ENCODE peak calls at places on chromosomes 13 and 19, in seven cellular contexts. C is amygdala; M is CD4-positive, alpha-beta T cell; X is NCI-H2029; L is bronchial epithelial cell; Q is stimulated activated CD4-positive, alpha-beta T cell treated with anti-CD3 and anti-CD28 coated beads, Interleukin-1b, Interleukin-23, amount 100 ng/mL, for 1 hour; H is mucosa of descending colon. K is an unnamed sample.

GRCh38 chr19:28705008-28705407 is 507.9 kb downstream of the UQCRFS1 start:
- DNase-seq in C (no peak), M (no peak), X (no peak), L (peak), Q (no peak), H (no peak), K (no peak)

GRCh38 chr13:111602874-111603273 is 282.4 kb downstream of the TEX29 start:
- DNase-seq in C (no peak), M (no peak), X (no peak), L (no peak), Q (no peak), H (no peak), K (no peak)

GRCh38 chr19:9705836-9706235 is 30.9 kb upstream of the ZNF562 start:
- DNase-seq in C (no peak), M (no peak), X (no peak), L (no peak), Q (no peak), H (no peak), K (no peak)

GRCh38 chr13:50800091-50800739 is 43.3 kb downstream of the DLEU7 start:
- DNase-seq in C (no peak), M (no peak), X (no peak), L (no peak), Q (no peak), H (no peak), K (no peak)

GRCh38 chr13:78020861-78021260 is 102.2 kb upstream of the EDNRB start:
- DNase-seq in C (no peak), M (no peak), X (no peak), L (no peak), Q (no peak), H (no peak), K (no peak)

GRCh38 chr13:93690139-93690538 is 463.5 kb downstream of the GPC6 start:
- DNase-seq in C (no peak), M (no peak), X (no peak), L (peak), Q (no peak), H (no peak), K (peak)

GRCh38 chr19:33493401-33494275 is 28.0 kb downstream of the PEPD start:
- DNase-seq in C (no peak), M (no peak), X (no peak), L (no peak), Q (no peak), H (no peak), K (no peak)

GRCh38 chr13:111318396-111318795 is 2.0 kb upstream of the TEX29 start:
- DNase-seq in C (no peak), M (no peak), X (no peak), L (no peak), Q (no peak), H (no peak), K (no peak)

GRCh38 chr19:6828306-6828697 is 55.8 kb downstream of the VAV1 start:
- DNase-seq in C (no peak), M (no peak), X (peak), L (peak), Q (no peak), H (no peak), K (no peak)

GRCh38 chr19:14059093-14059480 is 2.8 kb downstream of the PALM3 start:
- DNase-seq in C (no peak), M (no peak), X (no peak), L (no peak), Q (no peak), H (no peak), K (no peak)

GRCh38 chr19:11457115-11457514 is 21.7 kb downstream of the PRKCSH start:
- DNase-seq in C (peak), M (no peak), X (no peak), L (no peak), Q (no peak), H (no peak), K (no peak)

GRCh38 chr13:50094615-50095293 is 79.5 kb downstream of the KCNRG start:
- DNase-seq in C (no peak), M (no peak), X (no peak), L (peak), Q (no peak), H (no peak), K (no peak)

GRCh38 chr13:87274209-87274819 is 396.9 kb upstream of the SLITRK5 start:
- DNase-seq in C (no peak), M (no peak), X (no peak), L (peak), Q (no peak), H (no peak), K (no peak)

GRCh38 chr13:38680912-38681311 is 6.0 kb upstream of the FREM2 start:
- DNase-seq in C (no peak), M (no peak), X (no peak), L (no peak), Q (no peak), H (no peak), K (no peak)

GRCh38 chr19:5289060-5289990 is 51.3 kb downstream of the PTPRS start:
- DNase-seq in C (no peak), M (no peak), X (no peak), L (no peak), Q (no peak), H (no peak), K (no peak)

K was measured in tibial nerve.